ENCODE peak calls at places on chromosome 11, in nine cellular contexts. M is uterus; B is HS-27A; N is foreskin melanocyte; T is kidney epithelial cell; H is RKO; I is activated naive CD8-positive, alpha-beta T cell treated with anti-CD3 and anti-CD28 coated beads for 36 hours; X is NCI-H2029; A is SIG-M5. D is an unnamed sample.

GRCh38 chr11:120324932-120325810 is at the start of gene TLCD5:
- DNase-seq in T (no peak), A (no peak), I (peak), X (peak), M (peak), N (peak), B (no peak), H (peak), D (peak)

GRCh38 chr11:73969091-73969490 is 13.6 kb downstream of the UCP2 start:
- DNase-seq in I (no peak), B (no peak), X (no peak), A (no peak), M (no peak), N (no peak), H (no peak), T (no peak), D (no peak)

GRCh38 chr11:114291381-114291780 is 4.8 kb upstream of the NNMT start:
- DNase-seq in B (no peak), A (no peak), H (no peak), X (no peak), T (no peak), N (no peak), M (no peak), I (no peak), D (no peak)

GRCh38 chr11:133501643-133502535 is 30.4 kb downstream of the OPCML start:
- DNase-seq in M (no peak), X (no peak), A (no peak), I (no peak), B (no peak), N (no peak), T (no peak), H (no peak), D (no peak)

GRCh38 chr11:117535870-117536411 is 208.3 kb downstream of the CEP164 start:
- DNase-seq in M (no peak), T (no peak), X (no peak), I (no peak), B (no peak), N (no peak), A (no peak), H (no peak), D (no peak)

GRCh38 chr11:925496-926301 is at the start of gene AP2A2:
- DNase-seq in T (no peak), X (peak), A (no peak), I (peak), M (peak), H (peak), B (peak), N (peak), D (peak)

GRCh38 chr11:83326326-83326725 is 40.2 kb upstream of the CCDC90B start:
- DNase-seq in I (no peak), A (no peak), T (no peak), M (no peak), N (no peak), H (no peak), B (no peak), X (no peak), D (no peak)

GRCh38 chr11:72637926-72638325 is 36.3 kb downstream of the PDE2A start:
- DNase-seq in M (no peak), B (no peak), T (no peak), X (no peak), H (no peak), A (no peak), I (no peak), N (no peak), D (no peak)